ENCODE peak calls at places on chromosome 16, in nine cellular contexts. One of them, this sample, is unnamed. For H3K36me3, the result is how much of the 10 kb centered on the place peaks cover.

GRCh38 chr16:28321700-28322411 is 29.5 kb downstream of the SBK1 start:
- DNase-seq in neural progenitor cell: peak
- DNase-seq in H1: peak
- DNase-seq in GM23338: peak
- DNase-seq in spleen: no peak
- DNase-seq in cardiac muscle cell: peak
- DNase-seq in endothelial cell of umbilical vein: peak
- DNase-seq in breast epithelium: no peak
- DNase-seq in upper lobe of right lung: no peak
- DNase-seq in this sample: peak

GRCh38 chr16:56357291-56357764 is 68.0 kb downstream of the AMFR start:
- DNase-seq in cardiac muscle cell: no peak
- DNase-seq in upper lobe of right lung: no peak
- DNase-seq in endothelial cell of umbilical vein: peak
- DNase-seq in neural progenitor cell: peak
- DNase-seq in GM23338: peak
- DNase-seq in H1: peak
- DNase-seq in spleen: peak
- DNase-seq in breast epithelium: no peak
- DNase-seq in this sample: no peak

GRCh38 chr16:54097774-54098173 is 188.8 kb downstream of the IRX3 start:
- DNase-seq in H1: no peak
- DNase-seq in GM23338: no peak
- DNase-seq in spleen: no peak
- DNase-seq in cardiac muscle cell: no peak
- DNase-seq in breast epithelium: no peak
- DNase-seq in neural progenitor cell: no peak
- DNase-seq in upper lobe of right lung: no peak
- DNase-seq in endothelial cell of umbilical vein: no peak
- DNase-seq in this sample: no peak

GRCh38 chr16:57265850-57266530 is 18.5 kb downstream of the PLLP start:
- DNase-seq in endothelial cell of umbilical vein: peak
- DNase-seq in GM23338: no peak
- DNase-seq in H1: no peak
- DNase-seq in neural progenitor cell: peak
- DNase-seq in spleen: peak
- DNase-seq in cardiac muscle cell: no peak
- DNase-seq in upper lobe of right lung: peak
- DNase-seq in breast epithelium: peak
- DNase-seq in this sample: no peak

GRCh38 chr16:31713945-31714898 is 159.4 kb upstream of the ZNF267 start:
- DNase-seq in cardiac muscle cell: peak
- DNase-seq in GM23338: peak
- DNase-seq in endothelial cell of umbilical vein: peak
- DNase-seq in spleen: no peak
- DNase-seq in breast epithelium: no peak
- DNase-seq in upper lobe of right lung: no peak
- DNase-seq in H1: peak
- DNase-seq in neural progenitor cell: peak
- DNase-seq in this sample: no peak

GRCh38 chr16:88767546-88767945 is 17.5 kb downstream of the PIEZO1 start:
- DNase-seq in H1: no peak
- DNase-seq in GM23338: no peak
- DNase-seq in upper lobe of right lung: no peak
- DNase-seq in spleen: no peak
- DNase-seq in endothelial cell of umbilical vein: no peak
- DNase-seq in breast epithelium: no peak
- DNase-seq in cardiac muscle cell: no peak
- DNase-seq in neural progenitor cell: no peak
- DNase-seq in this sample: no peak

GRCh38 chr16:10981697-10982216 is 37.4 kb downstream of the CLEC16A start:
- DNase-seq in neural progenitor cell: no peak
- DNase-seq in spleen: no peak
- DNase-seq in cardiac muscle cell: no peak
- DNase-seq in upper lobe of right lung: no peak
- DNase-seq in breast epithelium: no peak
- DNase-seq in H1: peak
- DNase-seq in GM23338: peak
- DNase-seq in endothelial cell of umbilical vein: no peak
- DNase-seq in this sample: peak

GRCh38 chr16:78198299-78198698 is 98.8 kb downstream of the WWOX start:
- DNase-seq in GM23338: no peak
- DNase-seq in neural progenitor cell: no peak
- DNase-seq in endothelial cell of umbilical vein: no peak
- DNase-seq in breast epithelium: no peak
- DNase-seq in upper lobe of right lung: no peak
- DNase-seq in H1: no peak
- DNase-seq in spleen: no peak
- DNase-seq in cardiac muscle cell: no peak
- DNase-seq in this sample: no peak

GRCh38 chr16:12580809-12581208 is 222.9 kb downstream of the CPPED1 start:
- DNase-seq in neural progenitor cell: no peak
- DNase-seq in upper lobe of right lung: no peak
- DNase-seq in breast epithelium: no peak
- DNase-seq in endothelial cell of umbilical vein: no peak
- DNase-seq in H1: no peak
- DNase-seq in spleen: peak
- DNase-seq in GM23338: no peak
- DNase-seq in cardiac muscle cell: no peak
- DNase-seq in this sample: no peak

GRCh38 chr16:17346774-17347569 is 123.8 kb downstream of the XYLT1 start:
- DNase-seq in endothelial cell of umbilical vein: no peak
- DNase-seq in neural progenitor cell: no peak
- DNase-seq in spleen: peak
- DNase-seq in GM23338: no peak
- DNase-seq in breast epithelium: no peak
- DNase-seq in upper lobe of right lung: no peak
- DNase-seq in H1: no peak
- DNase-seq in cardiac muscle cell: no peak
- DNase-seq in this sample: no peak

GRCh38 chr16:23650674-23651073 is 9.4 kb downstream of the DCTN5 start:
- DNase-seq in spleen: no peak
- DNase-seq in upper lobe of right lung: no peak
- DNase-seq in breast epithelium: no peak
- DNase-seq in endothelial cell of umbilical vein: peak
- DNase-seq in neural progenitor cell: peak
- DNase-seq in cardiac muscle cell: no peak
- DNase-seq in GM23338: no peak
- DNase-seq in H1: no peak
- DNase-seq in this sample: no peak

GRCh38 chr16:53865492-53865863 is 161.5 kb downstream of the FTO start:
- DNase-seq in neural progenitor cell: no peak
- DNase-seq in H1: no peak
- DNase-seq in breast epithelium: no peak
- DNase-seq in GM23338: peak
- DNase-seq in endothelial cell of umbilical vein: peak
- DNase-seq in cardiac muscle cell: no peak
- DNase-seq in spleen: no peak
- DNase-seq in upper lobe of right lung: no peak
- DNase-seq in this sample: no peak

GRCh38 chr16:4701791-4702465 is 8.6 kb downstream of the NUDT16L1 start:
- DNase-seq in upper lobe of right lung: no peak
- DNase-seq in breast epithelium: no peak
- DNase-seq in neural progenitor cell: no peak
- DNase-seq in GM23338: no peak
- DNase-seq in cardiac muscle cell: no peak
- DNase-seq in H1: no peak
- DNase-seq in spleen: no peak
- DNase-seq in endothelial cell of umbilical vein: no peak
- DNase-seq in this sample: no peak

GRCh38 chr16:30027588-30028437 is 3.3 kb downstream of the TLCD3B start:
- DNase-seq in upper lobe of right lung: no peak
- DNase-seq in breast epithelium: no peak
- DNase-seq in H1: no peak
- DNase-seq in spleen: no peak
- DNase-seq in endothelial cell of umbilical vein: no peak
- DNase-seq in cardiac muscle cell: no peak
- DNase-seq in neural progenitor cell: no peak
- DNase-seq in GM23338: peak
- DNase-seq in this sample: peak

GRCh38 chr16:22948058-22948602 is 134.2 kb downstream of the HS3ST2 start:
- DNase-seq in H1: peak
- DNase-seq in upper lobe of right lung: no peak
- DNase-seq in endothelial cell of umbilical vein: no peak
- DNase-seq in cardiac muscle cell: no peak
- DNase-seq in spleen: no peak
- DNase-seq in neural progenitor cell: no peak
- DNase-seq in breast epithelium: no peak
- DNase-seq in GM23338: peak
- DNase-seq in this sample: no peak

GRCh38 chr16:8600144-8600856 is 10.0 kb upstream of the TMEM114 start:
- DNase-seq in GM23338: no peak
- DNase-seq in breast epithelium: no peak
- DNase-seq in spleen: no peak
- DNase-seq in H1: no peak
- DNase-seq in cardiac muscle cell: no peak
- DNase-seq in endothelial cell of umbilical vein: no peak
- DNase-seq in upper lobe of right lung: no peak
- DNase-seq in neural progenitor cell: no peak
- DNase-seq in this sample: no peak

GRCh38 chr16:12971216-12971615 is 69.8 kb downstream of the SHISA9 start:
- DNase-seq in GM23338: no peak
- DNase-seq in upper lobe of right lung: no peak
- DNase-seq in spleen: no peak
- DNase-seq in H1: no peak
- DNase-seq in breast epithelium: no peak
- DNase-seq in cardiac muscle cell: no peak
- DNase-seq in neural progenitor cell: no peak
- DNase-seq in endothelial cell of umbilical vein: no peak
- DNase-seq in this sample: peak

GRCh38 chr16:86355538-86355937 is 154.8 kb upstream of the FOXF1 start:
- DNase-seq in cardiac muscle cell: no peak
- DNase-seq in endothelial cell of umbilical vein: no peak
- DNase-seq in GM23338: no peak
- DNase-seq in neural progenitor cell: no peak
- DNase-seq in spleen: no peak
- DNase-seq in H1: no peak
- DNase-seq in upper lobe of right lung: no peak
- DNase-seq in breast epithelium: no peak
- DNase-seq in this sample: no peak

GRCh38 chr16:19450186-19450585 is 32.5 kb downstream of the TMC5 start:
- DNase-seq in spleen: no peak
- DNase-seq in cardiac muscle cell: no peak
- DNase-seq in GM23338: no peak
- DNase-seq in breast epithelium: no peak
- DNase-seq in endothelial cell of umbilical vein: no peak
- DNase-seq in H1: no peak
- DNase-seq in neural progenitor cell: no peak
- DNase-seq in upper lobe of right lung: no peak
- DNase-seq in this sample: no peak
- TF ChIP-seq CTCF in spleen: no peak
- TF ChIP-seq CTCF in cardiac muscle cell: no peak
- TF ChIP-seq CTCF in GM23338: no peak
- TF ChIP-seq CTCF in breast epithelium: no peak
- TF ChIP-seq CTCF in endothelial cell of umbilical vein: no peak
- TF ChIP-seq CTCF in H1: no peak
- TF ChIP-seq CTCF in neural progenitor cell: no peak
- TF ChIP-seq CTCF in upper lobe of right lung: no peak
- TF ChIP-seq CTCF in this sample: no peak

GRCh38 chr16:87443031-87443430 is 49.8 kb downstream of the ZCCHC14 start:
- DNase-seq in spleen: no peak
- DNase-seq in H1: no peak
- DNase-seq in GM23338: no peak
- DNase-seq in neural progenitor cell: no peak
- DNase-seq in upper lobe of right lung: no peak
- DNase-seq in breast epithelium: no peak
- DNase-seq in cardiac muscle cell: no peak
- DNase-seq in endothelial cell of umbilical vein: no peak
- DNase-seq in this sample: no peak

GRCh38 chr16:87443964-87444363 is 48.9 kb downstream of the ZCCHC14 start:
- DNase-seq in upper lobe of right lung: no peak
- DNase-seq in spleen: no peak
- DNase-seq in cardiac muscle cell: no peak
- DNase-seq in breast epithelium: no peak
- DNase-seq in endothelial cell of umbilical vein: no peak
- DNase-seq in H1: no peak
- DNase-seq in GM23338: no peak
- DNase-seq in neural progenitor cell: no peak
- DNase-seq in this sample: no peak

GRCh38 chr16:87447323-87447722 is 45.5 kb downstream of the ZCCHC14 start:
- DNase-seq in neural progenitor cell: no peak
- DNase-seq in upper lobe of right lung: no peak
- DNase-seq in breast epithelium: no peak
- DNase-seq in endothelial cell of umbilical vein: no peak
- DNase-seq in GM23338: no peak
- DNase-seq in cardiac muscle cell: no peak
- DNase-seq in H1: no peak
- DNase-seq in spleen: no peak
- DNase-seq in this sample: no peak

GRCh38 chr16:87446479-87446878 is 46.3 kb downstream of the ZCCHC14 start:
- DNase-seq in breast epithelium: no peak
- DNase-seq in cardiac muscle cell: no peak
- DNase-seq in neural progenitor cell: no peak
- DNase-seq in spleen: no peak
- DNase-seq in endothelial cell of umbilical vein: no peak
- DNase-seq in upper lobe of right lung: no peak
- DNase-seq in H1: no peak
- DNase-seq in GM23338: no peak
- DNase-seq in this sample: no peak

GRCh38 chr16:87445486-87445885 is 47.3 kb downstream of the ZCCHC14 start:
- DNase-seq in cardiac muscle cell: no peak
- DNase-seq in spleen: no peak
- DNase-seq in H1: no peak
- DNase-seq in upper lobe of right lung: no peak
- DNase-seq in GM23338: no peak
- DNase-seq in neural progenitor cell: no peak
- DNase-seq in breast epithelium: no peak
- DNase-seq in endothelial cell of umbilical vein: no peak
- DNase-seq in this sample: no peak
- H3K27ac ChIP-seq in cardiac muscle cell: no peak
- H3K27ac ChIP-seq in spleen: no peak
- H3K27ac ChIP-seq in H1: no peak
- H3K27ac ChIP-seq in upper lobe of right lung: no peak
- H3K27ac ChIP-seq in GM23338: no peak
- H3K27ac ChIP-seq in neural progenitor cell: no peak
- H3K27ac ChIP-seq in breast epithelium: no peak
- H3K27ac ChIP-seq in endothelial cell of umbilical vein: no peak
- H3K27ac ChIP-seq in this sample: no peak

DNA sequence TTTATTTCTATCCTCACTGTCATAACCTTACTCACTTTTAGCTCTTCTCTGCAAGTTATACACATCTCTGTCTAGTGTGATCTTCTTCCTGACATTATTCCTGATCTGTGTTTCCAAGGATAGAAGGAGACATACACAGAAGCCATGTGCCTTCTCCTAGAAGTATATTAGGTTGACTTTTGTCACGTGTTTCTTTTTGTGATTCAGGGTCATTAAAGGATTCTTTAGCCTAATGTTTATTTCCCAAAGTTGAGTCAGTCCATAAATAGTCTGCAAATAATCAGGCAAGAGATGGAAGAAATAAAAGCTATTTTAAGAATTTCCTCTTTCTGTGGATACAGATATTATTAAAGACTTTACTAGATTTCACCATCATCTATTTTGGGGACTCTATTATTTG is 214.1 kb upstream of the GOT2 start:
- DNase-seq in breast epithelium: no peak
- DNase-seq in cardiac muscle cell: no peak
- DNase-seq in H1: no peak
- DNase-seq in endothelial cell of umbilical vein: no peak
- DNase-seq in spleen: no peak
- DNase-seq in neural progenitor cell: no peak
- DNase-seq in upper lobe of right lung: no peak
- DNase-seq in GM23338: no peak
- DNase-seq in this sample: no peak
- H3K36me3 ChIP-seq in breast epithelium: under half
- H3K36me3 ChIP-seq in cardiac muscle cell: under half
- H3K36me3 ChIP-seq in H1: under half
- H3K36me3 ChIP-seq in endothelial cell of umbilical vein: under half
- H3K36me3 ChIP-seq in spleen: under half
- H3K36me3 ChIP-seq in neural progenitor cell: under half
- H3K36me3 ChIP-seq in upper lobe of right lung: under half
- H3K36me3 ChIP-seq in GM23338: under half
- H3K36me3 ChIP-seq in this sample: under half

GRCh38 chr16:67305216-67306071 is 21.1 kb downstream of the KCTD19 start:
- DNase-seq in upper lobe of right lung: no peak
- DNase-seq in endothelial cell of umbilical vein: no peak
- DNase-seq in H1: no peak
- DNase-seq in cardiac muscle cell: no peak
- DNase-seq in GM23338: no peak
- DNase-seq in neural progenitor cell: no peak
- DNase-seq in breast epithelium: no peak
- DNase-seq in spleen: no peak
- DNase-seq in this sample: no peak
- TF ChIP-seq CTCF in upper lobe of right lung: no peak
- TF ChIP-seq CTCF in endothelial cell of umbilical vein: no peak
- TF ChIP-seq CTCF in H1: peak
- TF ChIP-seq CTCF in cardiac muscle cell: no peak
- TF ChIP-seq CTCF in GM23338: peak
- TF ChIP-seq CTCF in neural progenitor cell: peak
- TF ChIP-seq CTCF in breast epithelium: no peak
- TF ChIP-seq CTCF in spleen: no peak
- TF ChIP-seq CTCF in this sample: no peak

This sample was measured in WERI-Rb-1.